ENCODE peak calls at places on chromosomes 6 and 20, in six cellular contexts. R is D341Med; Z is iPS-NIHi11; E is NCI-H82; P is activated T-cell treated with anti-CD3 and anti-CD28 coated beads, Interleukin-2, amount 50 U/mL, for 72 hours; G is H9. C is an unnamed sample.

GRCh38 chr6:38179300-38179699 is 359.8 kb downstream of the ZFAND3 start:
- DNase-seq in R (no peak), Z (no peak), E (no peak), P (no peak), G (peak; percentile 36), C (no peak)

GRCh38 chr20:5197270-5197827 is 70.5 kb downstream of the CDS2 start:
- DNase-seq in R (no peak), Z (no peak), E (no peak), P (no peak), G (no peak), C (no peak)

GRCh38 chr20:58749098-58749766 is 56.6 kb downstream of the NPEPL1 start:
- DNase-seq in R (peak; percentile 15), Z (no peak), E (no peak), P (no peak), G (no peak), C (no peak)

GRCh38 chr6:135600086-135600702 is 102.7 kb upstream of the AHI1 start:
- DNase-seq in R (no peak), Z (no peak), E (peak; percentile 29), P (no peak), G (no peak), C (no peak)

GRCh38 chr20:19631410-19631809 is 126.6 kb upstream of the RIN2 start:
- DNase-seq in R (no peak), Z (no peak), E (no peak), P (no peak), G (no peak), C (no peak)

GRCh38 chr6:131681585-131681984 is 19.6 kb downstream of the OR2A4 start:
- DNase-seq in R (no peak), Z (no peak), E (no peak), P (no peak), G (no peak), C (no peak)

GRCh38 chr6:149169761-149170359 is 147.7 kb upstream of the TAB2 start:
- DNase-seq in R (no peak), Z (no peak), E (no peak), P (no peak), G (no peak), C (no peak)

GRCh38 chr6:33683576-33684427 is 27.7 kb downstream of the UQCC2 start:
- DNase-seq in R (no peak), Z (no peak), E (no peak), P (no peak), G (no peak), C (no peak)

GRCh38 chr6:134826889-134827737 is 122.8 kb downstream of the ALDH8A1 start:
- DNase-seq in R (no peak), Z (no peak), E (no peak), P (no peak), G (no peak), C (no peak)

GRCh38 chr6:61711849-61712248 is 574.2 kb downstream of the KHDRBS2 start:
- DNase-seq in R (peak; percentile 14), Z (peak; percentile 27), E (no peak), P (no peak), G (peak; percentile 30), C (no peak)

GRCh38 chr6:168192901-168193815 is 114.1 kb upstream of the FRMD1 start:
- DNase-seq in R (no peak), Z (no peak), E (no peak), P (no peak), G (peak; percentile 26), C (peak; percentile 56)

GRCh38 chr6:150198532-150198931 is 55.7 kb downstream of the PPP1R14C start:
- DNase-seq in R (no peak), Z (no peak), E (no peak), P (no peak), G (no peak), C (no peak)

GRCh38 chr6:157317129-157317814 is 6.0 kb downstream of the TMEM242 start:
- DNase-seq in R (no peak), Z (no peak), E (no peak), P (peak; percentile 42), G (no peak), C (no peak)

GRCh38 chr6:126258150-126258549 is 81.8 kb upstream of the CENPW start:
- DNase-seq in R (no peak), Z (no peak), E (no peak), P (no peak), G (no peak), C (no peak)

GRCh38 chr20:39049684-39050554 is 87.8 kb downstream of the DHX35 start:
- DNase-seq in R (peak; percentile 91), Z (peak; percentile 90), E (peak; percentile 80), P (peak; percentile 77), G (peak; percentile 91), C (peak; percentile 96)

C was measured in posterior cingulate gyrus.